ENCODE peak calls at places on chromosomes 2 and 18, in ten cellular contexts. R is stimulated activated CD4-positive, alpha-beta T cell treated with anti-CD3 and anti-CD28 coated beads, Interleukin-1b, Interleukin-23, amount 100 ng/mL, for 24 hours; V is smooth muscle cell of the brain vasculature; B is cortex of kidney; Q is naive thymus-derived CD8-positive, alpha-beta T cell; Y is pancreas; Z is B cell; E is frontal cortex; C is gastrocnemius medialis; M is activated gamma-delta T cell treated with Interleukin-2 at 50 U/mL for 16 hours. J is an unnamed sample.

GRCh38 chr18:79250236-79250993 is 145.3 kb upstream of the NFATC1 start:
- DNase-seq in Y (no peak), R (no peak), B (no peak), M (no peak), Z (no peak), Q (no peak), V (no peak), E (no peak), C (no peak), J (no peak)

GRCh38 chr18:59024829-59025228 is 114.9 kb upstream of the SEC11C start:
- DNase-seq in B (no peak), Y (no peak), R (no peak), V (no peak), C (no peak), E (no peak), Z (no peak), M (no peak), Q (no peak), J (no peak)

GRCh38 chr2:7165736-7166135 is 248.5 kb downstream of the RNF144A start:
- DNase-seq in Y (no peak), R (no peak), Z (no peak), B (no peak), C (no peak), V (no peak), E (no peak), M (no peak), Q (no peak), J (no peak)

GRCh38 chr2:195545811-195546210 is 111.2 kb upstream of the SLC39A10 start:
- DNase-seq in C (no peak), Q (no peak), E (no peak), Z (no peak), M (no peak), B (no peak), Y (no peak), R (no peak), V (no peak), J (no peak)

GRCh38 chr2:218301176-218301819 is 9.0 kb upstream of the TMBIM1 start:
- DNase-seq in Y (peak; percentile 85), V (peak; percentile 55), E (peak; percentile 62), Z (peak; percentile 58), B (no peak), M (peak; percentile 90), Q (peak; percentile 90), R (peak; percentile 83), C (peak; percentile 69), J (peak; percentile 91)

GRCh38 chr2:133346654-133347053 is 221.6 kb downstream of the NCKAP5 start:
- DNase-seq in B (no peak), C (no peak), Y (no peak), Q (no peak), E (no peak), R (no peak), M (no peak), V (no peak), Z (no peak), J (no peak)

GRCh38 chr2:199366406-199366805 is 91.3 kb downstream of the SATB2 start:
- DNase-seq in Q (no peak), Y (no peak), E (no peak), B (no peak), M (no peak), Z (no peak), V (no peak), C (no peak), R (no peak), J (no peak)

GRCh38 chr2:237403024-237403882 is 10.7 kb downstream of the COL6A3 start:
- DNase-seq in V (no peak), Q (no peak), E (no peak), R (no peak), C (peak; percentile 79), Z (no peak), B (no peak), Y (no peak), M (no peak), J (no peak)

GRCh38 chr2:236964291-236964690 is 121.4 kb upstream of the COPS8 start:
- DNase-seq in V (no peak), Z (no peak), B (no peak), Y (no peak), C (peak; percentile 72), M (no peak), Q (no peak), E (no peak), R (no peak), J (no peak)

GRCh38 chr2:26429779-26430654 is 28.3 kb downstream of the DRC1 start:
- DNase-seq in V (no peak), E (no peak), M (no peak), Y (no peak), B (no peak), Q (no peak), Z (no peak), C (peak; percentile 17), R (no peak), J (no peak)

GRCh38 chr2:109538551-109538950 is 75.2 kb downstream of the SEPTIN10 start:
- DNase-seq in Q (no peak), V (no peak), E (no peak), M (no peak), Y (no peak), R (no peak), C (no peak), B (no peak), Z (no peak), J (no peak)

GRCh38 chr2:85577386-85578242 is at the start of gene VAMP8:
- DNase-seq in R (peak; percentile 64), M (peak; percentile 66), Y (peak; percentile 87), E (no peak), V (no peak), Q (peak; percentile 46), B (no peak), C (peak; percentile 57), Z (peak; percentile 69), J (no peak)

GRCh38 chr18:57078614-57079013 is 68.3 kb upstream of the BOD1L2 start:
- DNase-seq in Q (no peak), R (no peak), C (no peak), Z (no peak), V (no peak), Y (no peak), M (no peak), B (no peak), E (no peak), J (no peak)

GRCh38 chr2:113858764-113859163 is 31.1 kb upstream of the ACTR3 start:
- DNase-seq in E (no peak), Q (no peak), C (no peak), Y (no peak), Z (no peak), V (no peak), M (no peak), B (no peak), R (no peak), J (no peak)

GRCh38 chr2:62227386-62228075 is 31.6 kb downstream of the B3GNT2 start:
- DNase-seq in E (no peak), C (no peak), Z (no peak), Y (no peak), Q (no peak), V (no peak), M (no peak), R (no peak), B (no peak), J (no peak)

GRCh38 chr2:11850082-11850481 is 103.7 kb downstream of the LPIN1 start:
- DNase-seq in M (no peak), B (no peak), C (no peak), R (no peak), Q (no peak), E (peak; percentile 55), Z (no peak), Y (no peak), V (no peak), J (no peak)

GRCh38 chr18:57223160-57223870 is 76.4 kb downstream of the BOD1L2 start:
- DNase-seq in E (no peak), B (no peak), Z (no peak), Q (no peak), R (no peak), M (no peak), Y (no peak), C (no peak), V (no peak), J (no peak)

J was measured in endothelial cell.